ENCODE peak calls at places on chromosomes 11 and 22, in ten cellular contexts. One of them, this sample, is unnamed.

GRCh38 chr11:67306769-67307544 is 3.6 kb downstream of the SSH3 start:
- DNase-seq in neuronal stem cell: no peak
- DNase-seq in heart left ventricle: no peak
- DNase-seq in SJCRH30: no peak
- DNase-seq in mammary epithelial cell: no peak
- DNase-seq in fibroblast of lung: no peak
- DNase-seq in IMR-90: no peak
- DNase-seq in sigmoid colon: peak; percentile 61
- DNase-seq in spleen: peak; percentile 63
- DNase-seq in uterus: no peak
- DNase-seq in this sample: no peak

GRCh38 chr11:45168366-45169130 is 22.1 kb downstream of the PRDM11 start:
- DNase-seq in sigmoid colon: peak; percentile 37
- DNase-seq in IMR-90: no peak
- DNase-seq in SJCRH30: no peak
- DNase-seq in spleen: peak; percentile 48
- DNase-seq in heart left ventricle: no peak
- DNase-seq in neuronal stem cell: no peak
- DNase-seq in mammary epithelial cell: no peak
- DNase-seq in fibroblast of lung: no peak
- DNase-seq in uterus: no peak
- DNase-seq in this sample: no peak

GRCh38 chr11:31655483-31655882 is 145.9 kb downstream of the ELP4 start:
- DNase-seq in sigmoid colon: no peak
- DNase-seq in mammary epithelial cell: peak; percentile 89
- DNase-seq in neuronal stem cell: no peak
- DNase-seq in IMR-90: peak; percentile 85
- DNase-seq in uterus: no peak
- DNase-seq in SJCRH30: no peak
- DNase-seq in heart left ventricle: no peak
- DNase-seq in fibroblast of lung: peak; percentile 15
- DNase-seq in spleen: no peak
- DNase-seq in this sample: no peak

GRCh38 chr11:7278314-7278917 is 26.7 kb downstream of the SYT9 start:
- DNase-seq in spleen: no peak
- DNase-seq in fibroblast of lung: peak; percentile 40
- DNase-seq in neuronal stem cell: peak; percentile 17
- DNase-seq in mammary epithelial cell: peak; percentile 15
- DNase-seq in uterus: no peak
- DNase-seq in IMR-90: peak; percentile 34
- DNase-seq in SJCRH30: peak; percentile 35
- DNase-seq in heart left ventricle: no peak
- DNase-seq in sigmoid colon: no peak
- DNase-seq in this sample: no peak

GRCh38 chr11:113796663-113797259 is 17.2 kb downstream of the CLDN25 start:
- DNase-seq in IMR-90: peak; percentile 34
- DNase-seq in mammary epithelial cell: peak; percentile 40
- DNase-seq in sigmoid colon: no peak
- DNase-seq in fibroblast of lung: peak; percentile 42
- DNase-seq in heart left ventricle: no peak
- DNase-seq in spleen: no peak
- DNase-seq in SJCRH30: peak; percentile 64
- DNase-seq in uterus: no peak
- DNase-seq in neuronal stem cell: no peak
- DNase-seq in this sample: no peak

GRCh38 chr11:70699294-70700221 is 301.2 kb downstream of the CTTN start:
- DNase-seq in SJCRH30: peak; percentile 48
- DNase-seq in spleen: peak; percentile 37
- DNase-seq in sigmoid colon: no peak
- DNase-seq in heart left ventricle: no peak
- DNase-seq in IMR-90: no peak
- DNase-seq in uterus: no peak
- DNase-seq in mammary epithelial cell: no peak
- DNase-seq in fibroblast of lung: no peak
- DNase-seq in neuronal stem cell: peak; percentile 33
- DNase-seq in this sample: no peak

GRCh38 chr22:30647536-30647935 is 12.0 kb downstream of the SLC35E4 start:
- DNase-seq in IMR-90: no peak
- DNase-seq in neuronal stem cell: no peak
- DNase-seq in heart left ventricle: no peak
- DNase-seq in SJCRH30: no peak
- DNase-seq in spleen: no peak
- DNase-seq in uterus: no peak
- DNase-seq in fibroblast of lung: no peak
- DNase-seq in mammary epithelial cell: no peak
- DNase-seq in sigmoid colon: no peak
- DNase-seq in this sample: no peak

GRCh38 chr11:13009921-13010736 is 1.0 kb downstream of the RASSF10 start:
- DNase-seq in heart left ventricle: no peak
- DNase-seq in spleen: no peak
- DNase-seq in sigmoid colon: no peak
- DNase-seq in fibroblast of lung: no peak
- DNase-seq in SJCRH30: no peak
- DNase-seq in mammary epithelial cell: peak; percentile 68
- DNase-seq in uterus: no peak
- DNase-seq in neuronal stem cell: peak; percentile 56
- DNase-seq in IMR-90: peak; percentile 7
- DNase-seq in this sample: no peak

GRCh38 chr11:58745705-58746364 is 14.1 kb upstream of the GLYAT start:
- DNase-seq in uterus: no peak
- DNase-seq in IMR-90: no peak
- DNase-seq in spleen: no peak
- DNase-seq in sigmoid colon: no peak
- DNase-seq in neuronal stem cell: no peak
- DNase-seq in mammary epithelial cell: no peak
- DNase-seq in SJCRH30: no peak
- DNase-seq in fibroblast of lung: no peak
- DNase-seq in heart left ventricle: no peak
- DNase-seq in this sample: no peak

GRCh38 chr11:58742140-58742539 is 10.4 kb upstream of the GLYAT start:
- DNase-seq in SJCRH30: no peak
- DNase-seq in sigmoid colon: no peak
- DNase-seq in mammary epithelial cell: no peak
- DNase-seq in spleen: no peak
- DNase-seq in heart left ventricle: no peak
- DNase-seq in neuronal stem cell: no peak
- DNase-seq in IMR-90: no peak
- DNase-seq in uterus: no peak
- DNase-seq in fibroblast of lung: no peak
- DNase-seq in this sample: no peak

GRCh38 chr11:58744988-58745704 is 13.4 kb upstream of the GLYAT start:
- DNase-seq in mammary epithelial cell: no peak
- DNase-seq in spleen: no peak
- DNase-seq in heart left ventricle: no peak
- DNase-seq in SJCRH30: no peak
- DNase-seq in sigmoid colon: no peak
- DNase-seq in neuronal stem cell: no peak
- DNase-seq in fibroblast of lung: no peak
- DNase-seq in uterus: no peak
- DNase-seq in IMR-90: no peak
- DNase-seq in this sample: no peak

GRCh38 chr11:58741127-58741526 is 9.4 kb upstream of the GLYAT start:
- DNase-seq in heart left ventricle: no peak
- DNase-seq in mammary epithelial cell: no peak
- DNase-seq in spleen: no peak
- DNase-seq in SJCRH30: no peak
- DNase-seq in uterus: no peak
- DNase-seq in neuronal stem cell: no peak
- DNase-seq in IMR-90: no peak
- DNase-seq in sigmoid colon: no peak
- DNase-seq in fibroblast of lung: no peak
- DNase-seq in this sample: no peak

GRCh38 chr11:58742981-58743880 is 11.5 kb upstream of the GLYAT start:
- DNase-seq in IMR-90: no peak
- DNase-seq in SJCRH30: peak; percentile 16
- DNase-seq in sigmoid colon: no peak
- DNase-seq in fibroblast of lung: no peak
- DNase-seq in neuronal stem cell: no peak
- DNase-seq in heart left ventricle: no peak
- DNase-seq in uterus: no peak
- DNase-seq in mammary epithelial cell: no peak
- DNase-seq in spleen: no peak
- DNase-seq in this sample: no peak
- H3K9me3 ChIP-seq in IMR-90: no peaks in the 10 kb centered on the region
- H3K9me3 ChIP-seq in SJCRH30: no peaks in the 10 kb centered on the region
- H3K9me3 ChIP-seq in sigmoid colon: peaks cover 8% of the 10 kb centered on the region
- H3K9me3 ChIP-seq in fibroblast of lung: no peaks in the 10 kb centered on the region
- H3K9me3 ChIP-seq in neuronal stem cell: peaks cover 9% of the 10 kb centered on the region
- H3K9me3 ChIP-seq in heart left ventricle: peaks cover 5% of the 10 kb centered on the region
- H3K9me3 ChIP-seq in uterus: no peaks in the 10 kb centered on the region
- H3K9me3 ChIP-seq in mammary epithelial cell: no peaks in the 10 kb centered on the region
- H3K9me3 ChIP-seq in spleen: peaks cover 18% of the 10 kb centered on the region
- H3K9me3 ChIP-seq in this sample: no peaks in the 10 kb centered on the region

GRCh38 chr22:40009953-40010751 is 15.4 kb downstream of the FAM83F start:
- DNase-seq in neuronal stem cell: no peak
- DNase-seq in mammary epithelial cell: no peak
- DNase-seq in IMR-90: no peak
- DNase-seq in sigmoid colon: no peak
- DNase-seq in fibroblast of lung: no peak
- DNase-seq in SJCRH30: peak; percentile 30
- DNase-seq in uterus: no peak
- DNase-seq in spleen: no peak
- DNase-seq in heart left ventricle: no peak
- DNase-seq in this sample: no peak

GRCh38 chr22:40010752-40011145 is 16.0 kb downstream of the FAM83F start:
- DNase-seq in uterus: no peak
- DNase-seq in neuronal stem cell: no peak
- DNase-seq in IMR-90: no peak
- DNase-seq in fibroblast of lung: no peak
- DNase-seq in spleen: no peak
- DNase-seq in SJCRH30: no peak
- DNase-seq in mammary epithelial cell: no peak
- DNase-seq in sigmoid colon: no peak
- DNase-seq in heart left ventricle: no peak
- DNase-seq in this sample: no peak

GRCh38 chr22:40008726-40009125 is 14.0 kb downstream of the FAM83F start:
- DNase-seq in mammary epithelial cell: peak; percentile 73
- DNase-seq in neuronal stem cell: no peak
- DNase-seq in sigmoid colon: no peak
- DNase-seq in fibroblast of lung: no peak
- DNase-seq in SJCRH30: peak; percentile 77
- DNase-seq in uterus: no peak
- DNase-seq in IMR-90: peak; percentile 11
- DNase-seq in heart left ventricle: no peak
- DNase-seq in spleen: no peak
- DNase-seq in this sample: no peak

GRCh38 chr22:40007826-40008710 is 13.3 kb downstream of the FAM83F start:
- DNase-seq in heart left ventricle: no peak
- DNase-seq in IMR-90: no peak
- DNase-seq in SJCRH30: no peak
- DNase-seq in sigmoid colon: no peak
- DNase-seq in spleen: peak; percentile 74
- DNase-seq in mammary epithelial cell: no peak
- DNase-seq in uterus: no peak
- DNase-seq in neuronal stem cell: no peak
- DNase-seq in fibroblast of lung: no peak
- DNase-seq in this sample: no peak

DNA sequence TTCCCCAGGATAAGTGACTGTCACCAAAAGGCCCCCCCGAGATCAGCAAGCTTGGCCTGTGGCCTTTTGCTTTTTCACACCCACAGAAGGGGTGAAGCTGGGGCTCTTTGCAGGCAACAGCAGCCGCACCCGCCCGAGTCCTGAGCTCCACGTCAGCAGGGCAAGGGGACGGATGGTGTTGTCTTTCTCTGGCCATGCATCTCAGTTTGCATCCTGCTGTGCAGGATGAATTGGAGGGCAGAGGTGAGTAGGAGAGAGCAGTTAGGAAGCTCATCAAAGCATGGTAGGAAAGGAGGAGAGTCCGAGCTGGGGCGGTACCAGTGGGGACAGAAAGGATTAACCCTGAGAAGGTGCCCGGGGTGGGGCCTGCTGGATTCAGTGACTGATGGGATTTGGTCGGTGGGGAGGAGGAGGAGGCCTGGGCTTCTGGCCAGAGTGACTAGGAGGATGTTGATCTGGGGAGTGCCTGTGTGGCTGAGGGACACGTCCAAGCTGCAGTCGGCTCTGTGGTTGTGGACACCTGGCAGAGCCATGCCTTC is 14.5 kb downstream of the FAM83F start:
- DNase-seq in SJCRH30: peak; percentile 57
- DNase-seq in mammary epithelial cell: peak; percentile 70
- DNase-seq in IMR-90: peak; percentile 16
- DNase-seq in spleen: no peak
- DNase-seq in heart left ventricle: no peak
- DNase-seq in uterus: no peak
- DNase-seq in sigmoid colon: no peak
- DNase-seq in neuronal stem cell: peak; percentile 83
- DNase-seq in fibroblast of lung: no peak
- DNase-seq in this sample: no peak
- H3K27ac ChIP-seq in SJCRH30: peak overlapping the region; percentile 66
- H3K27ac ChIP-seq in mammary epithelial cell: peak overlapping the region; percentile 60
- H3K27ac ChIP-seq in IMR-90: no peak overlapping the region
- H3K27ac ChIP-seq in spleen: no peak overlapping the region
- H3K27ac ChIP-seq in heart left ventricle: no peak overlapping the region
- H3K27ac ChIP-seq in uterus: no peak overlapping the region
- H3K27ac ChIP-seq in sigmoid colon: no peak overlapping the region
- H3K27ac ChIP-seq in neuronal stem cell: peak overlapping the region; percentile 57
- H3K27ac ChIP-seq in fibroblast of lung: no peak overlapping the region
- H3K27ac ChIP-seq in this sample: no peak overlapping the region

DNA sequence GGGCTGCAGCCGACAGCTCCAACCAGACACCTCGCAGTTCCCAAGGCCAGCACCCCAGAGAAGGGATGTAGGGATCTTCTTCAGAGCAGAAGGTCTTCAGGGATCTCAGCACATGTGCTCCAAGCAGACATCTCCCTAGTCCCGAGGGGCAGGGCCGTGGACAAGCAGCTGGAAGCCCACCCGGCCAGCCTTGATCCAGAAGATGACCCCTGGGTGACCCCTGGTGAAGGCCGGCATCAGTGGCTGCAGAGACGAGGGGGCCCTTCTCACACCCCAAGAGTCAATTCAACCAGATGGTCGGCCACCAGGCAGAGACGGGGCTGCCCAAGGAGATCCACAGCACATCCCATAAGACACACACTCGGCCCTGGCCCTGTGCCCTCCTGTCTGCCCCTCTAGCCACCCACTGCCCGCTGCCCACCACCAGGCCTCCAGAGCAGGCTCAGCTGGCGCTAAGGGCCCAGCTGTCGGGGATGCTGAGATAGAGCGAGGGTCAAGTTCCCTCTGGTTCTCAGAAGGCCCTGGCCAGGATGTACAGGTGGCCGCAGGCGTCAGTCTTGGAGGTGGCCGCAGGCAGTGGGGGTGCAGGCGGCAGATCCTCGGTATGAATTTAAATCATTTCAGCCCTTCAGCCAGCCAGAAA is 168.3 kb downstream of the BRD1 start:
- DNase-seq in heart left ventricle: peak; percentile 18
- DNase-seq in uterus: no peak
- DNase-seq in SJCRH30: no peak
- DNase-seq in spleen: peak; percentile 77
- DNase-seq in sigmoid colon: peak; percentile 44
- DNase-seq in neuronal stem cell: no peak
- DNase-seq in IMR-90: no peak
- DNase-seq in mammary epithelial cell: no peak
- DNase-seq in fibroblast of lung: no peak
- DNase-seq in this sample: no peak
- H3K9me3 ChIP-seq in heart left ventricle: no peaks in the 10 kb centered on the region
- H3K9me3 ChIP-seq in uterus: no peaks in the 10 kb centered on the region
- H3K9me3 ChIP-seq in SJCRH30: no peaks in the 10 kb centered on the region
- H3K9me3 ChIP-seq in spleen: no peaks in the 10 kb centered on the region
- H3K9me3 ChIP-seq in sigmoid colon: no peaks in the 10 kb centered on the region
- H3K9me3 ChIP-seq in neuronal stem cell: no peaks in the 10 kb centered on the region
- H3K9me3 ChIP-seq in IMR-90: peaks cover 41% of the 10 kb centered on the region
- H3K9me3 ChIP-seq in mammary epithelial cell: peaks cover 49% of the 10 kb centered on the region
- H3K9me3 ChIP-seq in fibroblast of lung: no peaks in the 10 kb centered on the region
- H3K9me3 ChIP-seq in this sample: peaks cover 79% of the 10 kb centered on the region

GRCh38 chr11:102288745-102289083 is 28.6 kb upstream of the BIRC3 start:
- DNase-seq in SJCRH30: no peak
- DNase-seq in sigmoid colon: no peak
- DNase-seq in IMR-90: no peak
- DNase-seq in heart left ventricle: no peak
- DNase-seq in fibroblast of lung: no peak
- DNase-seq in neuronal stem cell: no peak
- DNase-seq in spleen: no peak
- DNase-seq in mammary epithelial cell: no peak
- DNase-seq in uterus: no peak
- DNase-seq in this sample: no peak

GRCh38 chr11:102283088-102283487 is 34.2 kb upstream of the BIRC3 start:
- DNase-seq in mammary epithelial cell: no peak
- DNase-seq in fibroblast of lung: no peak
- DNase-seq in IMR-90: peak; percentile 47
- DNase-seq in uterus: no peak
- DNase-seq in heart left ventricle: no peak
- DNase-seq in SJCRH30: no peak
- DNase-seq in neuronal stem cell: no peak
- DNase-seq in spleen: no peak
- DNase-seq in sigmoid colon: no peak
- DNase-seq in this sample: no peak

GRCh38 chr11:102287963-102288744 is 29.1 kb upstream of the BIRC3 start:
- DNase-seq in IMR-90: peak; percentile 82
- DNase-seq in fibroblast of lung: peak; percentile 85
- DNase-seq in heart left ventricle: peak; percentile 23
- DNase-seq in mammary epithelial cell: peak; percentile 70
- DNase-seq in spleen: no peak
- DNase-seq in SJCRH30: peak; percentile 74
- DNase-seq in neuronal stem cell: peak; percentile 40
- DNase-seq in sigmoid colon: no peak
- DNase-seq in uterus: peak; percentile 47
- DNase-seq in this sample: peak; percentile 55

GRCh38 chr11:102284008-102284407 is 33.3 kb upstream of the BIRC3 start:
- DNase-seq in IMR-90: no peak
- DNase-seq in sigmoid colon: no peak
- DNase-seq in spleen: no peak
- DNase-seq in neuronal stem cell: no peak
- DNase-seq in mammary epithelial cell: no peak
- DNase-seq in SJCRH30: no peak
- DNase-seq in uterus: no peak
- DNase-seq in fibroblast of lung: no peak
- DNase-seq in heart left ventricle: no peak
- DNase-seq in this sample: no peak

DNA sequence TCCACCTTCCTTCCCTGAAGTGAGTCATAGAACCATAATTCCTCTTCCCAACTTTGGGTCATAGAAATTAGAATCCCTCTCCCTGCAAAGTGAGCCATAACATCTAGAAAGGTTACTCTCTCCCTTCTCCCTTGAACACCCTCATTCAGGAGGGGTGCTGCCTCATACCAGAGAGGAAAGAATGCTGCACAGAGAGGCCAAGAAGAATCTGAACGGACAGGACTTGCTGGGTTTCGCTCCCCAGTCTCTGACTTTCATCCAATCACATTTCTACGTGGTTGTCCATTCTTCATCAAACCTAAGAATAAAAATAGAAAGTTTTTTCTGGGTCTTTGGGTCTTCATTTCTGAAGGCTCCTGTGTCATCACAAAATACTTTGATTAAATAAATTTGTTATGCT is 31.0 kb upstream of the BIRC3 start:
- DNase-seq in sigmoid colon: no peak
- DNase-seq in neuronal stem cell: no peak
- DNase-seq in fibroblast of lung: no peak
- DNase-seq in SJCRH30: no peak
- DNase-seq in spleen: no peak
- DNase-seq in uterus: no peak
- DNase-seq in IMR-90: no peak
- DNase-seq in heart left ventricle: no peak
- DNase-seq in mammary epithelial cell: no peak
- DNase-seq in this sample: no peak
- H3K27ac ChIP-seq in sigmoid colon: no peak overlapping the region
- H3K27ac ChIP-seq in neuronal stem cell: no peak overlapping the region
- H3K27ac ChIP-seq in fibroblast of lung: no peak overlapping the region
- H3K27ac ChIP-seq in SJCRH30: no peak overlapping the region
- H3K27ac ChIP-seq in spleen: no peak overlapping the region
- H3K27ac ChIP-seq in uterus: no peak overlapping the region
- H3K27ac ChIP-seq in IMR-90: no peak overlapping the region
- H3K27ac ChIP-seq in heart left ventricle: no peak overlapping the region
- H3K27ac ChIP-seq in mammary epithelial cell: no peak overlapping the region
- H3K27ac ChIP-seq in this sample: no peak overlapping the region

This sample was measured in AG04450.